ENCODE peak calls at places on chromosomes 1 and 21, in four cellular contexts. J is AG08395, C is left cardiac atrium, V is fibroblast of lung. I is an unnamed sample.

GRCh38 chr1:83515566-83516169 is 483.3 kb downstream of the TTLL7 start:
- DNase-seq in J (peak), C (no peak), V (no peak), I (no peak)

GRCh38 chr1:2840036-2840809 is 38.7 kb upstream of the TTC34 start:
- DNase-seq in J (no peak), C (peak), V (no peak), I (no peak)

GRCh38 chr1:25468037-25468436 is 37.3 kb downstream of the MACO1 start:
- DNase-seq in J (no peak), C (no peak), V (peak), I (peak)

GRCh38 chr1:42951588-42951987 is 7.1 kb downstream of the SLC2A1 start:
- DNase-seq in J (no peak), C (no peak), V (no peak), I (no peak)

GRCh38 chr21:25887646-25888321 is 153.0 kb downstream of the GABPA start:
- DNase-seq in J (no peak), C (no peak), V (no peak), I (no peak)

GRCh38 chr1:208083016-208083714 is 161.0 kb downstream of the PLXNA2 start:
- DNase-seq in J (no peak), C (no peak), V (no peak), I (no peak)

GRCh38 chr21:27647921-27648320 is 681.0 kb upstream of the ADAMTS5 start:
- DNase-seq in J (no peak), C (no peak), V (no peak), I (peak)

GRCh38 chr1:244406337-244406736 is 45.4 kb downstream of the ADSS2 start:
- DNase-seq in J (no peak), C (no peak), V (no peak), I (no peak)

GRCh38 chr1:219906924-219907771 is 21.2 kb downstream of the SLC30A10 start:
- DNase-seq in J (no peak), C (no peak), V (no peak), I (no peak)

GRCh38 chr1:178614286-178614685 is 101.4 kb downstream of the TEX35 start:
- DNase-seq in J (no peak), C (no peak), V (no peak), I (peak)

GRCh38 chr1:229024528-229025119 is 246.3 kb upstream of the RAB4A start:
- DNase-seq in J (peak), C (peak), V (peak), I (peak)

GRCh38 chr1:47436979-47437517 is 796 bp upstream of the FOXD2 start:
- DNase-seq in J (no peak), C (peak), V (no peak), I (peak)

GRCh38 chr21:45724345-45724961 is 80.9 kb downstream of the PCBP3 start:
- DNase-seq in J (no peak), C (peak), V (no peak), I (no peak)

GRCh38 chr1:115652236-115652788 is 10.5 kb downstream of the VANGL1 start:
- DNase-seq in J (no peak), C (no peak), V (no peak), I (no peak)

GRCh38 chr1:57506941-57507340 is 83.1 kb upstream of the DAB1 start:
- DNase-seq in J (no peak), C (no peak), V (no peak), I (no peak)

GRCh38 chr1:161962094-161962887 is 61.4 kb downstream of the OLFML2B start:
- DNase-seq in J (peak), C (no peak), V (peak), I (peak)

GRCh38 chr21:33403786-33404571 is 766 bp downstream of the IFNGR2 start:
- DNase-seq in J (peak), C (peak), V (peak), I (peak)

GRCh38 chr1:217332426-217333065 is 298.3 kb downstream of the GPATCH2 start:
- DNase-seq in J (no peak), C (peak), V (peak), I (no peak)

GRCh38 chr1:2081326-2081885 is 31.2 kb downstream of the PRKCZ start:
- DNase-seq in J (no peak), C (no peak), V (no peak), I (no peak)

GRCh38 chr1:220330265-220330664 is 58.0 kb upstream of the RAB3GAP2 start:
- DNase-seq in J (no peak), C (no peak), V (no peak), I (no peak)

GRCh38 chr1:224632921-224633321 is 16.8 kb downstream of the CNIH3 start:
- DNase-seq in J (no peak), C (no peak), V (peak), I (peak)

GRCh38 chr1:15386128-15386824 is 23.4 kb upstream of the EFHD2 start:
- DNase-seq in J (peak), C (no peak), V (peak), I (no peak)

GRCh38 chr1:63914241-63914640 is 140.4 kb downstream of the ROR1 start:
- DNase-seq in J (no peak), C (no peak), V (no peak), I (no peak)

GRCh38 chr1:198157847-198158765 is 1.3 kb downstream of the NEK7 start:
- DNase-seq in J (no peak), C (no peak), V (peak), I (peak)

GRCh38 chr1:165566091-165566490 is 22.3 kb downstream of the LRRC52 start:
- DNase-seq in J (no peak), C (no peak), V (no peak), I (no peak)

GRCh38 chr21:38170283-38170682 is 86.5 kb upstream of the KCNJ15 start:
- DNase-seq in J (peak), C (peak), V (peak), I (peak)

GRCh38 chr1:26537951-26538352 is 8.4 kb downstream of the RPS6KA1 start:
- DNase-seq in J (peak), C (no peak), V (peak), I (peak)

GRCh38 chr1:199038188-199038587 is 399.3 kb downstream of the PTPRC start:
- DNase-seq in J (no peak), C (no peak), V (no peak), I (no peak)

GRCh38 chr1:115179397-115179835 is 90.1 kb upstream of the TSPAN2 start:
- DNase-seq in J (peak), C (peak), V (peak), I (peak)

GRCh38 chr1:43554444-43554992 is 23.8 kb downstream of the PTPRF start:
- DNase-seq in J (peak), C (no peak), V (peak), I (peak)

GRCh38 chr1:172680733-172681275 is 21.9 kb downstream of the FASLG start:
- DNase-seq in J (no peak), C (no peak), V (no peak), I (no peak)

GRCh38 chr1:61115436-61115835 is 33.1 kb downstream of the NFIA start:
- DNase-seq in J (no peak), C (no peak), V (no peak), I (no peak)

GRCh38 chr1:227587968-227588367 is 24.6 kb downstream of the ZNF678 start:
- DNase-seq in J (no peak), C (no peak), V (no peak), I (no peak)

GRCh38 chr1:119481951-119482350 is 25.1 kb upstream of the HSD3B1 start:
- DNase-seq in J (no peak), C (no peak), V (no peak), I (no peak)

GRCh38 chr1:65431111-65431705 is 10.7 kb downstream of the LEPR start:
- DNase-seq in J (peak), C (no peak), V (peak), I (peak)

I was measured in HCEC 1CT.